ENCODE peak calls at places on chromosomes 7 and 10, in four cellular contexts. U is LHCN-M2, V is GM12891, G is NCI-H2171. Q is an unnamed sample.

GRCh38 chr10:34216348-34216908 is 598.7 kb downstream of the PARD3 start:
- DNase-seq in V (no peak), U (no peak), G (no peak), Q (no peak)

GRCh38 chr10:7121154-7121797 is 289.6 kb downstream of the SFMBT2 start:
- DNase-seq in G (no peak), V (peak; percentile 50), U (peak; percentile 1), Q (peak; percentile 14)

GRCh38 chr10:45160266-45160665 is 155.1 kb downstream of the OR13A1 start:
- DNase-seq in G (no peak), U (peak; percentile 69), V (no peak), Q (no peak)

GRCh38 chr10:27369832-27370231 is 129.2 kb upstream of the ACBD5 start:
- DNase-seq in V (no peak), U (no peak), G (no peak), Q (no peak)

GRCh38 chr7:23418046-23418445 is 52.2 kb downstream of the IGF2BP3 start:
- DNase-seq in G (no peak), V (no peak), U (peak; percentile 69), Q (no peak)

GRCh38 chr7:99679032-99679399 is 780 bp downstream of the CYP3A5 start:
- DNase-seq in U (peak; percentile 24), G (no peak), V (no peak), Q (no peak)

GRCh38 chr7:97971120-97971989 is 18.6 kb downstream of the OCM2 start:
- DNase-seq in U (peak; percentile 9), V (peak; percentile 5), G (no peak), Q (no peak)

GRCh38 chr10:68790476-68790875 is 36.9 kb upstream of the STOX1 start:
- DNase-seq in G (no peak), U (no peak), V (no peak), Q (no peak)

GRCh38 chr7:131486346-131486745 is 70.1 kb downstream of the PODXL start:
- DNase-seq in V (no peak), G (no peak), U (no peak), Q (no peak)

GRCh38 chr10:101397140-101397539 is 43.2 kb downstream of the BTRC start:
- DNase-seq in U (peak; percentile 74), G (no peak), V (no peak), Q (no peak)

GRCh38 chr7:84178013-84178412 is 16.6 kb downstream of the SEMA3A start:
- DNase-seq in G (no peak), U (no peak), V (no peak), Q (no peak)

GRCh38 chr10:69958232-69958902 is 94.3 kb upstream of the MACROH2A2 start:
- DNase-seq in G (peak; percentile 7), V (peak; percentile 52), U (peak; percentile 45), Q (no peak)

GRCh38 chr10:3418901-3419300 is 246.3 kb upstream of the PITRM1 start:
- DNase-seq in U (no peak), V (no peak), G (no peak), Q (no peak)

GRCh38 chr7:14085901-14086300 is 96.4 kb upstream of the ETV1 start:
- DNase-seq in U (peak; percentile 12), V (no peak), G (no peak), Q (no peak)

GRCh38 chr7:17134786-17135185 is 163.7 kb upstream of the AHR start:
- DNase-seq in U (no peak), V (no peak), G (no peak), Q (no peak)

GRCh38 chr7:2527505-2528464 is 8.2 kb downstream of the LFNG start:
- DNase-seq in G (no peak), U (peak; percentile 85), V (no peak), Q (no peak)

GRCh38 chr10:49044293-49045217 is 70.8 kb downstream of the VSTM4 start:
- DNase-seq in V (no peak), G (no peak), U (no peak), Q (no peak)

GRCh38 chr10:127945335-127945734 is 38.4 kb downstream of the PTPRE start:
- DNase-seq in G (peak; percentile 20), U (peak; percentile 82), V (no peak), Q (no peak)

GRCh38 chr10:44926771-44927751 is 15.9 kb downstream of the TMEM72 start:
- DNase-seq in G (no peak), U (no peak), V (no peak), Q (no peak)

GRCh38 chr10:126722726-126723125 is 52.2 kb upstream of the C10orf90 start:
- DNase-seq in U (no peak), V (no peak), G (no peak), Q (no peak)

GRCh38 chr10:73906524-73907447 is 4.1 kb upstream of the PLAU start:
- DNase-seq in U (peak; percentile 99), G (peak; percentile 25), V (no peak), Q (no peak)

GRCh38 chr7:44587843-44588711 is 6.0 kb upstream of the TMED4 start:
- DNase-seq in G (peak; percentile 24), U (peak; percentile 75), V (no peak), Q (peak; percentile 21)

GRCh38 chr10:22022257-22023051 is 18.9 kb upstream of the DNAJC1 start:
- DNase-seq in V (no peak), G (peak; percentile 47), U (no peak), Q (peak; percentile 61)

GRCh38 chr10:34219860-34220518 is 595.1 kb downstream of the PARD3 start:
- DNase-seq in U (no peak), V (no peak), G (no peak), Q (no peak)

GRCh38 chr10:110495731-110496552 is 1.8 kb upstream of the DUSP5 start:
- DNase-seq in G (no peak), V (no peak), U (peak; percentile 72), Q (no peak)

GRCh38 chr10:27736396-27736795 is 9.2 kb downstream of the MKX start:
- DNase-seq in G (no peak), U (no peak), V (no peak), Q (no peak)

GRCh38 chr10:67618116-67618515 is 77.9 kb downstream of the CTNNA3 start:
- DNase-seq in U (peak; percentile 60), V (no peak), G (no peak), Q (no peak)

GRCh38 chr10:31604141-31604540 is 285.1 kb downstream of the ZEB1 start:
- DNase-seq in U (peak; percentile 93), V (no peak), G (peak; percentile 38), Q (peak; percentile 74)

GRCh38 chr7:104160375-104160774 is 47.4 kb downstream of the ORC5 start:
- DNase-seq in V (no peak), U (peak; percentile 25), G (peak; percentile 26), Q (no peak)

GRCh38 chr7:67753891-67754290 is 757.3 kb downstream of the TYW1 start:
- DNase-seq in G (no peak), U (no peak), V (no peak), Q (no peak)

GRCh38 chr10:80165173-80165572 is 32.6 kb downstream of the PLAC9 start:
- DNase-seq in G (no peak), V (no peak), U (peak; percentile 68), Q (no peak)

GRCh38 chr10:77532068-77532467 is 105.5 kb downstream of the KCNMA1 start:
- DNase-seq in V (no peak), U (peak; percentile 96), G (peak; percentile 6), Q (no peak)

GRCh38 chr10:91006001-91006751 is 85.3 kb upstream of the ANKRD1 start:
- DNase-seq in U (peak; percentile 84), G (peak; percentile 22), V (no peak), Q (no peak)

GRCh38 chr7:27154901-27155815 is 1.3 kb downstream of the HOXA7 start:
- DNase-seq in V (no peak), G (no peak), U (no peak), Q (no peak)

GRCh38 chr7:77439572-77439971 is 23.4 kb upstream of the GSAP start:
- DNase-seq in V (no peak), U (peak; percentile 90), G (no peak), Q (no peak)

GRCh38 chr7:38410056-38410455 is 136.6 kb upstream of the TARP start:
- DNase-seq in V (no peak), G (peak; percentile 84), U (no peak), Q (no peak)

GRCh38 chr7:2190531-2190930 is 42.2 kb downstream of the MAD1L1 start:
- DNase-seq in V (no peak), G (no peak), U (peak; percentile 10), Q (no peak)

Q was measured in NCI-H524 treated with DMSO at 0.1 percent for 48 hours.